ENCODE peak calls at places on chromosomes 6 and 20, in four cellular contexts. N is amniotic stem cell, R is iris pigment epithelial cell, H is IMR-90. L is an unnamed sample.

GRCh38 chr6:150142304-150142656 is 564 bp upstream of the PPP1R14C start:
- DNase-seq in N (peak), H (no peak), R (peak), L (no peak)

GRCh38 chr20:25220810-25221591 is 25.5 kb downstream of the ENTPD6 start:
- DNase-seq in N (no peak), H (no peak), R (no peak), L (no peak)

GRCh38 chr6:74936886-74937285 is 269.0 kb downstream of the COL12A1 start:
- DNase-seq in H (peak), R (peak), N (no peak), L (no peak)

GRCh38 chr20:1897965-1898464 is 2.8 kb downstream of the SIRPA start:
- DNase-seq in R (peak), N (no peak), H (no peak), L (no peak)

GRCh38 chr20:36154696-36155628 is at the start of gene EPB41L1:
- DNase-seq in H (no peak), R (no peak), N (no peak), L (no peak)

GRCh38 chr6:3530515-3530914 is 73.7 kb upstream of the SLC22A23 start:
- DNase-seq in N (no peak), H (no peak), R (no peak), L (no peak)

GRCh38 chr20:951384-952169 is 35.4 kb upstream of the ANGPT4 start:
- DNase-seq in R (no peak), H (no peak), N (no peak), L (no peak)

GRCh38 chr6:7907159-7907558 is 3.4 kb downstream of the TXNDC5 start:
- DNase-seq in N (no peak), H (no peak), R (no peak), L (no peak)

GRCh38 chr6:22882581-22882980 is 313.2 kb downstream of the HDGFL1 start:
- DNase-seq in H (no peak), N (no peak), R (no peak), L (no peak)

GRCh38 chr20:34083137-34083536 is 28.9 kb downstream of the EIF2S2 start:
- DNase-seq in R (peak), H (peak), N (no peak), L (peak)

GRCh38 chr20:14055127-14055742 is 59.9 kb downstream of the MACROD2 start:
- DNase-seq in N (peak), R (peak), H (peak), L (peak)

GRCh38 chr6:119308048-119308570 is 41.5 kb downstream of the MAN1A1 start:
- DNase-seq in N (peak), R (peak), H (peak), L (peak)

GRCh38 chr20:46246527-46246926 is 61.8 kb downstream of the CDH22 start:
- DNase-seq in R (no peak), H (no peak), N (no peak), L (no peak)

GRCh38 chr6:94341173-94341572 is 921.8 kb upstream of the EPHA7 start:
- DNase-seq in N (no peak), R (no peak), H (no peak), L (no peak)

GRCh38 chr6:147577466-147577865 is 69.0 kb downstream of the SAMD5 start:
- DNase-seq in N (no peak), H (no peak), R (no peak), L (no peak)

GRCh38 chr6:31597006-31597405 is 4.2 kb upstream of the NCR3 start:
- DNase-seq in N (no peak), R (no peak), H (peak), L (peak)

GRCh38 chr20:62405108-62405980 is 1.7 kb downstream of the CABLES2 start:
- DNase-seq in N (no peak), R (peak), H (peak), L (peak)

GRCh38 chr6:83861077-83861476 is 1.6 kb downstream of the CYB5R4 start:
- DNase-seq in H (no peak), N (no peak), R (no peak), L (no peak)

GRCh38 chr6:95866732-95867131 is 149.0 kb upstream of the FUT9 start:
- DNase-seq in H (no peak), R (peak), N (no peak), L (no peak)

GRCh38 chr6:101294676-101295075 is 98.8 kb upstream of the GRIK2 start:
- DNase-seq in R (no peak), N (no peak), H (no peak), L (no peak)

GRCh38 chr20:41135187-41135887 is 2.0 kb upstream of the PLCG1 start:
- DNase-seq in R (peak), H (peak), N (no peak), L (peak)

L was measured in erythroblast.